ENCODE peak calls at places on chromosomes 12 and 14, in nine cellular contexts. G is body of pancreas; O is NCI-H524; W is ovary; T is omental fat pad; Y is CD8-positive, alpha-beta memory T cell; Q is H7; U is KG1; X is lung. S is an unnamed sample.

GRCh38 chr12:132827763-132828703 is 636 bp downstream of the GOLGA3 start:
- DNase-seq in G (peak), O (no peak), W (peak), T (no peak), Y (peak), Q (peak), U (no peak), X (peak), S (peak)

GRCh38 chr14:90398315-90398811 is 1.5 kb downstream of the CALM1 start:
- DNase-seq in G (peak), O (peak), W (no peak), T (no peak), Y (peak), Q (no peak), U (no peak), X (peak), S (peak)

GRCh38 chr12:12333980-12334709 is 15.9 kb downstream of the MANSC1 start:
- DNase-seq in G (peak), O (no peak), W (peak), T (no peak), Y (peak), Q (peak), U (no peak), X (peak), S (peak)

GRCh38 chr12:4506870-4507269 is 31.8 kb upstream of the RAD51AP1 start:
- DNase-seq in G (no peak), O (no peak), W (no peak), T (no peak), Y (no peak), Q (no peak), U (peak), X (no peak), S (no peak)

GRCh38 chr12:43281563-43281962 is 270.4 kb downstream of the ADAMTS20 start:
- DNase-seq in G (no peak), O (no peak), W (no peak), T (no peak), Y (no peak), Q (no peak), U (no peak), X (no peak), S (no peak)

GRCh38 chr12:72349491-72349890 is 77.3 kb downstream of the TRHDE start:
- DNase-seq in G (no peak), O (no peak), W (no peak), T (no peak), Y (no peak), Q (no peak), U (no peak), X (no peak), S (no peak)

GRCh38 chr14:106417224-106418049 is 891.1 kb downstream of the TMEM121 start:
- DNase-seq in G (peak), O (peak), W (peak), T (peak), Y (peak), Q (peak), U (no peak), X (peak), S (peak)

GRCh38 chr12:103840399-103840880 is 594 bp downstream of the NT5DC3 start:
- DNase-seq in G (no peak), O (no peak), W (peak), T (no peak), Y (no peak), Q (no peak), U (no peak), X (no peak), S (peak)

GRCh38 chr14:20530771-20531571 is 25.6 kb downstream of the RNASE10 start:
- DNase-seq in G (peak), O (peak), W (peak), T (peak), Y (peak), Q (peak), U (peak), X (peak), S (peak)

GRCh38 chr12:122356192-122356635 is 66.3 kb downstream of the CLIP1 start:
- DNase-seq in G (peak), O (peak), W (peak), T (no peak), Y (peak), Q (peak), U (peak), X (no peak), S (peak)

GRCh38 chr12:119613319-119613936 is 19.9 kb downstream of the TMEM233 start:
- DNase-seq in G (no peak), O (no peak), W (no peak), T (no peak), Y (no peak), Q (no peak), U (no peak), X (no peak), S (no peak)

GRCh38 chr12:12265571-12266388 is 1.1 kb downstream of the LRP6 start:
- DNase-seq in G (peak), O (no peak), W (no peak), T (no peak), Y (no peak), Q (peak), U (peak), X (no peak), S (peak)

GRCh38 chr14:31926123-31926522 is 151.0 kb upstream of the ARHGAP5 start:
- DNase-seq in G (no peak), O (no peak), W (no peak), T (no peak), Y (no peak), Q (peak), U (no peak), X (no peak), S (peak)

S was measured in naive thymus-derived CD4-positive, alpha-beta T cell.